ENCODE peak calls at places on chromosomes 1 and 21, in eight cellular contexts. A is iris pigment epithelial cell; V is fibroblast of pulmonary artery; C is Calu3; F is BJ; Q is activated CD4-positive, CD25-positive, alpha-beta regulatory T cell treated with anti-CD3 and anti-CD28 coated beads, Interleukin-2, amount 50 U/mL, for 72 hours; K is NCI-H345; L is pulmonary artery endothelial cell. N is an unnamed sample.

GRCh38 chr1:115908565-115909334 is 67.6 kb upstream of the SLC22A15 start:
- DNase-seq in V (no peak), L (no peak), K (no peak), F (no peak), C (no peak), Q (no peak), A (no peak), N (peak)

GRCh38 chr1:88890790-88891317 is 513 bp downstream of the GTF2B start:
- DNase-seq in C (peak), Q (no peak), L (no peak), K (peak), F (no peak), V (peak), A (peak), N (peak)

GRCh38 chr21:26794597-26795397 is 50.4 kb downstream of the ADAMTS1 start:
- DNase-seq in V (no peak), L (no peak), A (no peak), Q (no peak), C (no peak), F (no peak), K (no peak), N (no peak)

GRCh38 chr1:42798010-42798409 is 13.2 kb downstream of the TMEM269 start:
- DNase-seq in K (no peak), L (no peak), A (no peak), V (no peak), Q (no peak), F (no peak), C (no peak), N (no peak)

GRCh38 chr1:6982860-6983259 is 197.6 kb downstream of the CAMTA1 start:
- DNase-seq in F (no peak), A (no peak), L (no peak), V (no peak), C (no peak), Q (no peak), K (no peak), N (no peak)

GRCh38 chr1:229452956-229453801 is 19.3 kb upstream of the ACTA1 start:
- DNase-seq in F (no peak), A (peak), Q (no peak), C (no peak), V (peak), K (no peak), L (no peak), N (peak)

GRCh38 chr1:193025218-193025617 is 33.9 kb downstream of the UCHL5 start:
- DNase-seq in A (no peak), K (no peak), F (no peak), L (no peak), V (no peak), Q (no peak), C (no peak), N (no peak)

GRCh38 chr1:30295674-30296073 is 427.7 kb downstream of the MATN1 start:
- DNase-seq in C (no peak), K (no peak), A (no peak), L (no peak), V (no peak), F (no peak), Q (no peak), N (no peak)

GRCh38 chr1:92957020-92957734 is 4.1 kb downstream of the DIPK1A start:
- DNase-seq in F (no peak), K (no peak), L (no peak), A (no peak), V (no peak), C (no peak), Q (no peak), N (no peak)

GRCh38 chr1:66751160-66751559 is 1.1 kb upstream of the DYNLT5 start:
- DNase-seq in L (no peak), Q (no peak), F (no peak), A (no peak), C (no peak), V (no peak), K (no peak), N (no peak)

GRCh38 chr1:76005755-76006154 is 68.8 kb upstream of the ST6GALNAC3 start:
- DNase-seq in F (no peak), A (no peak), V (no peak), Q (no peak), K (no peak), C (no peak), L (no peak), N (no peak)

GRCh38 chr1:87436534-87436933 is 107.9 kb downstream of the LMO4 start:
- DNase-seq in F (no peak), Q (no peak), A (no peak), C (peak), K (no peak), L (no peak), V (peak), N (no peak)